ENCODE peak calls at places on chromosomes 5 and 9, in four cellular contexts. S is mammary epithelial cell, O is neuronal stem cell, R is AG04450. B is an unnamed sample.

GRCh38 chr5:112263469-112263868 is 155.6 kb downstream of the EPB41L4A start:
- DNase-seq in S (no peak), O (no peak), R (no peak), B (no peak)

GRCh38 chr5:141507387-141508091 is 18.7 kb downstream of the PCDHGC5 start:
- DNase-seq in S (peak; percentile 46), R (peak; percentile 83), O (no peak), B (no peak)

GRCh38 chr9:134585746-134586706 is 55.6 kb upstream of the COL5A1 start:
- DNase-seq in O (no peak), S (peak; percentile 6), R (no peak), B (peak; percentile 82)

GRCh38 chr5:65032250-65032649 is 263.5 kb downstream of the CWC27 start:
- DNase-seq in O (no peak), S (no peak), R (peak; percentile 93), B (no peak)

GRCh38 chr9:70902705-70903131 is 218.7 kb downstream of the TRPM3 start:
- DNase-seq in O (no peak), R (peak; percentile 83), S (peak; percentile 97), B (peak; percentile 78)

GRCh38 chr5:115543931-115544370 is 624 bp downstream of the FEM1C start:
- DNase-seq in S (peak; percentile 61), R (no peak), O (peak; percentile 31), B (peak; percentile 61)

GRCh38 chr9:75061169-75061568 is 26.8 kb downstream of the NMRK1 start:
- DNase-seq in R (no peak), O (no peak), S (no peak), B (no peak)

GRCh38 chr5:57416246-57416996 is 66.2 kb downstream of the ACTBL2 start:
- DNase-seq in S (no peak), R (no peak), O (no peak), B (no peak)

GRCh38 chr9:126491256-126491879 is 122.4 kb upstream of the LMX1B start:
- DNase-seq in S (peak; percentile 45), O (peak; percentile 75), R (peak; percentile 33), B (peak; percentile 70)

GRCh38 chr5:50445281-50445949 is 4.3 kb upstream of the EMB start:
- DNase-seq in O (no peak), R (no peak), S (no peak), B (no peak)

GRCh38 chr5:19987594-19988345 is at the start of gene CDH18:
- DNase-seq in O (peak; percentile 56), S (peak; percentile 79), R (peak; percentile 6), B (peak; percentile 75)

GRCh38 chr5:2704806-2705645 is 46.5 kb downstream of the IRX2 start:
- DNase-seq in S (no peak), O (no peak), R (no peak), B (no peak)

GRCh38 chr9:98997580-98997979 is 53.9 kb downstream of the COL15A1 start:
- DNase-seq in O (no peak), R (no peak), S (peak; percentile 15), B (no peak)

GRCh38 chr9:114288233-114289051 is 34.5 kb upstream of the ORM1 start:
- DNase-seq in S (peak; percentile 83), O (no peak), R (no peak), B (peak; percentile 87)

GRCh38 chr5:65394078-65394477 is 87.6 kb downstream of the ADAMTS6 start:
- DNase-seq in O (no peak), S (peak; percentile 21), R (peak; percentile 69), B (no peak)

GRCh38 chr9:97905228-97905627 is 17.1 kb downstream of the TRMO start:
- DNase-seq in O (no peak), R (no peak), S (no peak), B (no peak)

GRCh38 chr9:135816179-135816970 is 91.0 kb downstream of the CAMSAP1 start:
- DNase-seq in R (no peak), S (no peak), O (no peak), B (no peak)

GRCh38 chr9:23789529-23790254 is 36.3 kb downstream of the ELAVL2 start:
- DNase-seq in R (no peak), O (no peak), S (no peak), B (no peak)

GRCh38 chr5:138945421-138946240 is 70.5 kb upstream of the LRRTM2 start:
- DNase-seq in R (no peak), O (peak; percentile 88), S (no peak), B (no peak)
- H3K27ac ChIP-seq in R (no peak overlapping the region), O (peak overlapping the region; percentile 78), S (no peak overlapping the region), B (peak overlapping the region; percentile 7)

GRCh38 chr5:177491983-177492746 is 5.2 kb downstream of the PDLIM7 start:
- DNase-seq in S (no peak), O (no peak), R (no peak), B (no peak)
- H3K27ac ChIP-seq in S (no peak overlapping the region), O (peak overlapping the region; percentile 26), R (no peak overlapping the region), B (peak overlapping the region; percentile 96)

GRCh38 chr5:179697993-179698934 is 503 bp upstream of the CANX start:
- DNase-seq in R (peak; percentile 98), O (peak; percentile 99), S (peak; percentile 100), B (peak; percentile 100)
- H3K27ac ChIP-seq in R (peak overlapping the region; percentile 97), O (peak overlapping the region; percentile 92), S (peak overlapping the region; percentile 95), B (peak overlapping the region; percentile 88)

GRCh38 chr5:177442066-177442836 is 4.4 kb upstream of the PRR7 start:
- DNase-seq in R (no peak), O (no peak), S (no peak), B (no peak)
- H3K27ac ChIP-seq in R (no peak overlapping the region), O (no peak overlapping the region), S (no peak overlapping the region), B (peak overlapping the region; percentile 88)

DNA sequence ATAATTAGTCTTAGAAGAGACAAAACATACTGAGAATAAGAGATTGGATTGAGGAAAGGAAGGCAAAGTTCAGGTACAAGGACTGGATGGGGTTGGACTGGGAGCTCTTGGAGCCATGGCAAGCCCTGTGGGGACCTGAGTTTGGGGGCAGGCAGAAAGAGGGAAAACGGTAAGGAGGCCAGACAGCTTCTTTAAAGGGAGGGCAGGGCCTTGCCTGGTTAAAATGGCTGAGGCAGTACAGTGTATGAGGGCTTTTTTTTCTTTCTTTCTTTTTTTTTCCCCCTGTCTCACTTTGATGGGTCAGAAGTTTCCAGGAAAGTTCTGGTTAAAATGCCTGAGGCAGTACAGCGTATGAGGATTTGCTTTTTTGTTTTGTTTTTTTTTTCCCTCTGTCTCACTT is 16.7 kb downstream of the SNX18 start:
- DNase-seq in O (no peak), S (no peak), R (no peak), B (no peak)
- H3K27ac ChIP-seq in O (no peak overlapping the region), S (no peak overlapping the region), R (peak overlapping the region; percentile 11), B (no peak overlapping the region)

DNA sequence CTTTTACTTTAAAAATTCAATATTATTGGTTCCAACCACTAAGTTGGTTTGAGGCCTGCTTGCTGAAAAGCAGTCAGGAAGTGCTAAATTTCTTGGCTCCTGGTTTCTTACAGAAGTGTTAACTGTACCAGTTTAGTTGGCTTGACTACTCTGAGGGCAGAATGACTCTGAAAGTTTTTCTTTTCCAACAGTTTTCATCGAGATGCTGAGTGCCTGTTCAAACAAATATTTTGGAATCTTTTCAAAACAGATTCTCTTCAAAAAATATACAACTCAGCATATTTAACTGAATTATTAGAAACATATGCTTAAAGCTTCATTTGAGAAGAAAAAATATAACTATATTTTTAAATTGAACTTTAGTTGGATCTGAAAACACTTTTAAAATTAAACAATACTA is 37.0 kb downstream of the SLC38A9 start:
- DNase-seq in R (no peak), S (no peak), O (no peak), B (no peak)
- H3K27ac ChIP-seq in R (no peak overlapping the region), S (no peak overlapping the region), O (no peak overlapping the region), B (no peak overlapping the region)

B was measured in RWPE1.